ENCODE peak calls at places on chromosomes 5 and 9, in six cellular contexts. U, I, N, D, O and A are unnamed samples.

GRCh38 chr9:19988281-19988680 is 199.4 kb upstream of the SLC24A2 start:
- DNase-seq in U (no peak), D (no peak), O (no peak), I (no peak), N (no peak), A (no peak)

GRCh38 chr5:32462618-32463017 is 18.1 kb upstream of the ZFR start:
- DNase-seq in O (no peak), N (no peak), D (no peak), U (peak), I (no peak), A (no peak)

GRCh38 chr5:675876-676698 is 17.1 kb downstream of the TPPP start:
- DNase-seq in O (peak), I (no peak), U (no peak), N (peak), D (peak), A (no peak)

GRCh38 chr5:111453290-111453689 is 59.0 kb downstream of the STARD4 start:
- DNase-seq in D (no peak), I (no peak), U (no peak), O (no peak), N (no peak), A (no peak)

GRCh38 chr5:60597570-60597969 is 102.4 kb downstream of the DEPDC1B start:
- DNase-seq in I (no peak), D (no peak), U (no peak), N (no peak), O (no peak), A (no peak)

GRCh38 chr9:37961346-37961745 is 57.4 kb upstream of the SLC25A51 start:
- DNase-seq in D (no peak), N (no peak), O (no peak), I (no peak), U (no peak), A (no peak)

GRCh38 chr9:13690595-13690994 is 411.1 kb upstream of the MPDZ start:
- DNase-seq in O (no peak), I (no peak), N (no peak), U (peak), D (no peak), A (no peak)

GRCh38 chr5:60540855-60541805 is 158.8 kb downstream of the DEPDC1B start:
- DNase-seq in I (no peak), O (no peak), N (no peak), U (no peak), D (no peak), A (peak)

GRCh38 chr9:127921592-127922120 is 4.8 kb upstream of the ST6GALNAC4 start:
- DNase-seq in U (peak), O (peak), D (peak), N (peak), I (no peak), A (peak)

GRCh38 chr5:55450050-55450765 is 84.6 kb downstream of the PLPP1 start:
- DNase-seq in U (no peak), I (no peak), N (no peak), D (no peak), O (no peak), A (peak)

GRCh38 chr5:2169862-2170820 is 287.4 kb upstream of the IRX4 start:
- DNase-seq in N (no peak), O (no peak), D (no peak), U (no peak), I (no peak), A (no peak)

GRCh38 chr9:116549061-116549664 is 137.9 kb upstream of the TRIM32 start:
- DNase-seq in D (peak), O (peak), N (peak), U (peak), I (peak), A (peak)

GRCh38 chr5:80668016-80668969 is 13.5 kb upstream of the DHFR start:
- DNase-seq in O (no peak), U (no peak), D (no peak), N (peak), I (peak), A (no peak)

GRCh38 chr9:36905101-36906066 is 128.7 kb downstream of the PAX5 start:
- DNase-seq in U (peak), I (no peak), O (no peak), N (no peak), D (no peak), A (no peak)

GRCh38 chr5:15238006-15238405 is 262.0 kb upstream of the FBXL7 start:
- DNase-seq in U (no peak), N (no peak), D (no peak), I (no peak), O (no peak), A (no peak)

GRCh38 chr9:123389698-123390097 is 33.7 kb downstream of the CRB2 start:
- DNase-seq in N (no peak), O (no peak), D (no peak), U (no peak), I (no peak), A (no peak)

GRCh38 chr9:109499631-109500120 is 1.6 kb upstream of the PTPN3 start:
- DNase-seq in I (no peak), D (peak), O (peak), U (peak), N (peak), A (no peak)

GRCh38 chr9:124507880-124508432 is 757 bp upstream of the NR5A1 start:
- DNase-seq in N (no peak), I (no peak), D (no peak), O (no peak), U (no peak), A (no peak)

GRCh38 chr5:71939452-71939932 is 167.8 kb upstream of the MAP1B start:
- DNase-seq in D (no peak), N (no peak), U (no peak), I (no peak), O (no peak), A (no peak)

GRCh38 chr9:135463140-135463539 is 16.4 kb upstream of the PPP1R26 start:
- DNase-seq in N (no peak), U (peak), D (no peak), O (peak), I (no peak), A (peak)

GRCh38 chr9:101119206-101119819 is 90.8 kb downstream of the PLPPR1 start:
- DNase-seq in U (peak), N (peak), D (no peak), O (peak), I (no peak), A (no peak)

GRCh38 chr5:173153842-173154241 is 9.5 kb downstream of the BNIP1 start:
- DNase-seq in N (no peak), U (no peak), I (no peak), O (no peak), D (no peak), A (no peak)

GRCh38 chr5:1368756-1369155 is 23.9 kb upstream of the CLPTM1L start:
- DNase-seq in U (no peak), I (no peak), D (no peak), N (no peak), O (no peak), A (no peak)

GRCh38 chr9:121301881-121302286 is 33.9 kb downstream of the GSN start:
- DNase-seq in I (no peak), O (no peak), N (peak), U (no peak), D (no peak), A (no peak)
- H3K4me3 ChIP-seq in I (no peak), O (no peak), N (peak), U (no peak), D (no peak), A (no peak)

DNA sequence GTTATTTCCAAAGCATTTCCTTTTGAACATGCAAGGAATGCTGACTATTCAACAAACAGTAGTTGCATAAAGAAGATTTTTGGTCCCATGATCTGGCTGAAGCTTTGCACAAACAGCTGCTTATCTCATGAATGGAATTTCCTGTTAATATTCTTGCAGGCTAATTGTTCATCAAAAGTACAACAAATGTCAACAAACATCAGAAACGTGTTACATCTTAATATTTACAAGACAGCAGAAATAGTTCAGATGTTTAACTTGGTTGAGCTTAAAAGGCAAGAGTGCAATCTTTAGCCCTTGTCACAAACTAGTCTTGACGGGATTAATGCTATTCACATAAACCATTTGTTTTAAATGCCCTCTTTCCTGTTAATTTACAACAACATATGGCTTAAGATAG is 47.9 kb upstream of the BASP1 start:
- DNase-seq in U (no peak), N (no peak), D (no peak), O (no peak), I (no peak), A (peak)
- TF ChIP-seq CTCF in U (no peak), N (no peak), D (no peak), O (no peak), I (no peak), A (no peak)

GRCh38 chr5:58923355-58923754 is 340.5 kb downstream of the RAB3C start:
- DNase-seq in D (no peak), N (no peak), U (no peak), O (no peak), I (no peak), A (no peak)

GRCh38 chr5:58921106-58921505 is 338.2 kb downstream of the RAB3C start:
- DNase-seq in N (no peak), D (no peak), O (no peak), I (no peak), U (no peak), A (no peak)

GRCh38 chr5:58924306-58924705 is 341.4 kb downstream of the RAB3C start:
- DNase-seq in I (no peak), U (no peak), O (peak), N (no peak), D (no peak), A (no peak)

GRCh38 chr5:58925627-58926545 is 343.0 kb downstream of the RAB3C start:
- DNase-seq in O (peak), N (no peak), I (no peak), D (no peak), U (no peak), A (no peak)

GRCh38 chr5:58922392-58923171 is 339.7 kb downstream of the RAB3C start:
- DNase-seq in N (peak), O (peak), U (peak), D (peak), I (peak), A (no peak)
- H3K4me3 ChIP-seq in N (peak), O (no peak), U (peak), D (no peak), I (no peak), A (no peak)

GRCh38 chr5:77777281-77777892 is 1.2 kb upstream of the TBCA start:
- DNase-seq in U (peak), D (no peak), O (peak), I (no peak), N (no peak), A (no peak)

GRCh38 chr5:77777911-77778310 is 1.8 kb upstream of the TBCA start:
- DNase-seq in O (no peak), D (no peak), I (no peak), U (no peak), N (no peak), A (no peak)

GRCh38 chr5:77776606-77777206 is 567 bp upstream of the TBCA start:
- DNase-seq in I (no peak), D (no peak), U (peak), N (no peak), O (no peak), A (no peak)

GRCh38 chr5:77774981-77775772 is 962 bp downstream of the TBCA start:
- DNase-seq in I (no peak), N (no peak), D (no peak), O (peak), U (peak), A (no peak)

DNA sequence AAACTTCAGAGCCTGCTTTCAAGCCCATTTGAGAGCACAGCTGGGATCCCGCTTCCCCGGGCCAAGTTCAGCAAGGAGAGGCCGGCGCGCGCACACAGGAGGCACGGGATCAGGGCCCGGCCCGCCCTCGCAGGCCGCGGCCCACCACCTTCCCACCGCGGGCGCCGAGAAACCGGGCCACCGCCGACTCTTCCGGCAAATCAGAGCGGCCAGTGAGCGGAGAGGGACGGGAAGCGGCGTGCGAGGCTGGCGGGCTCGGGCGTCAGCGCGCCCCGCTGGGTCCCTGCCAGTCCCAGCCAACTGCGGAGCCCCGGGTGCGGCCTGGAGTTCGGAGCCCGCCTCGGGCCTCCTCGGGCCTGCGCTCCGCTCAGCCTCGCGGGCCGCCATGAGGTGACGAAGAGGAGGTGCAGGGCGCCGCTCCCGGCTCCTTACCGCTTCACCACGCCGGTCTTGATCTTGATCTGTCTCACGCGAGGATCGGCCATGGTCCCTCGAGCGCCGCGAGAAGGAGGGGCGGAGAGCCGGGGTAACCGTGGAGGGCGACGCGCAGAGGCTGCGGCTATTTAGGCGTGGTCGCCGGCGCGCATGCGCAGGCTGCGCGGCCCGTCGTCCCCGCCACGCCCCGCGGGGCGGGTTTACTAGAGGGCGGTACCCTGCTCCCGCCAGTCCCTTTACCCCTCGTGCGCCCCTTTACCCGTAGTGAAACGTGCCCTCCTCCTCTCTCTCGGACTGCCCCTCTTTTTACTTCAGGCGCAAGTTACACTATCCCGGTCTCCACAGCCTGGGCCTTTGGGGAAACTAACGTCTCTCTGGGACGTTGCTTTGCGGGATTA is at the start of gene TBCA:
- DNase-seq in N (peak), I (peak), U (peak), O (peak), D (peak), A (peak)
- TF ChIP-seq CTCF in N (peak), I (no peak), U (no peak), O (no peak), D (no peak), A (peak)

DNA sequence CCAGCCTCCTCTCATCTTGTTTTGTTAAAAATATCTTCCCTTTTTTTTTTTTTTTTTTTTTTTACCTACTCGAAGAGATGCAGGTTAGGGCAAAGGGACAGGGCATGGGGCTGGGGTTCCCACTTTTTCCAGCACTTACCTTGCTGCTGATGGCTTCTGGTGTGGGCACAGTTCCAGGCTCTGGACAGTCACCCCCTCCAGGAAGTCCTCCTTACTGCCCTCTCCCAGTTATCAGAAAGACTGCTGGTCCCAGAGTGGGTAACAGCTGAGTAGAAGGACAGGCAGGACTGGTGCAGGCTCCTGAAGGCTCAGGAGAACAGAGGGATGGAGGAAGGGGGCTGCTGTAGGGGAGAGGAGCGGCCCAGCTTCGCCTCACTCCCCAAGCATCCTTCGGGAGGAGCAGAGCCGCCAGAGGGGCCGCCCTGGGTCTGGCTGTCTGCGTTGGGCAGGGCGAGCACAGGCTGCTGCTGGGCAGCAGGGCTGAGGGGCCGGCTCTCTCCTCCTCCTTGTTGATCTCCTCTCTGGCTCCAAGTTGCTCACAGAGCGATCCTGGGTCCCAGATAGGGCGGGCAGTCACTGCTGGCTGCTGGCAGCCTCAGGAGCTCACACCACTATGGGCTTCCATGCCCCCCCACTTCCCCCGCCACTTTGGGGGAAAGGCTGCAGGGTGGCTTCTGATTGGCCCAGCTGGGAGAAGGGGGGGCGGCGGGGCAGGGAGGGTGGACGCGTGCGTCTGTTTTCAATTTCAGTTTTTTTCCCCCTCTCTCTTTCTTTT is at the start of gene PDGFRB:
- DNase-seq in U (no peak), D (peak), O (peak), I (peak), N (peak), A (peak)
- H3K4me3 ChIP-seq in U (no peak), D (peak), O (no peak), I (peak), N (peak), A (peak)

GRCh38 chr9:132183134-132183533 is 21.3 kb downstream of the NTNG2 start:
- DNase-seq in D (no peak), O (no peak), U (no peak), N (no peak), I (no peak), A (no peak)

GRCh38 chr9:132181796-132182521 is 20.1 kb downstream of the NTNG2 start:
- DNase-seq in I (no peak), O (no peak), N (no peak), D (no peak), U (no peak), A (no peak)

GRCh38 chr9:132183715-132184114 is 21.9 kb downstream of the NTNG2 start:
- DNase-seq in O (no peak), I (no peak), U (peak), D (no peak), N (no peak), A (no peak)

GRCh38 chr9:132185164-132186009 is 23.5 kb downstream of the NTNG2 start:
- DNase-seq in I (no peak), D (no peak), U (no peak), N (no peak), O (no peak), A (no peak)

DNA sequence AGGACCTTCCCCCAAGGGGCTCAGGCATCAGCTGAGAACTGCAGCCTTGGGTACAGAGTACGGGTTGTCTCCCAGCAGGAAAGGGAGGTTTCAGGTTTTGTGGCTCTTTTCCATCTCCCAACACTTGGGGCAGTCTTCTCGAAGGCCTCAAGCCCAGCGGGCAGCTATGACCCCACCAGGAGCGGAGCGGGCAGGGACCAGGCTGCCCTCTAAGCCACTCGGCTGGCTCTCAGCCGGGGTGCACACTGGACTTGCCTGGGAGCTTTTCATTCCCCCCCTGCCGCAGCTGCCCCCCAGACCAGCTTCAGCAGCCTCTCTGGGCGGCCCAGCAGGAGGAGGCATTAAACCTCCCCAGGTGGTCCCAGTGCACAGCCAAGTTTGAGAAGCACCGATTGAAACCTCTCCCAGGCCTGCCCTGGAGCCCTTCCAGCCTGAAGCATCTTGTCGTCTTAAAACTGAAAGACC is 20.8 kb downstream of the NTNG2 start:
- DNase-seq in U (no peak), O (no peak), I (no peak), D (no peak), N (no peak), A (no peak)
- TF ChIP-seq CTCF in U (peak), O (no peak), I (no peak), D (no peak), N (no peak), A (peak)

GRCh38 chr9:111034146-111034545 is 4.1 kb downstream of the LPAR1 start:
- DNase-seq in I (no peak), N (no peak), O (no peak), D (no peak), U (no peak), A (peak)
- H3K4me3 ChIP-seq in I (no peak), N (no peak), O (no peak), D (no peak), U (peak), A (no peak)

GRCh38 chr5:22699319-22699718 is 153.8 kb downstream of the CDH12 start:
- DNase-seq in O (no peak), I (no peak), U (no peak), N (no peak), D (no peak), A (no peak)
- TF ChIP-seq CTCF in O (no peak), I (no peak), U (peak), N (no peak), D (no peak), A (no peak)

DNA sequence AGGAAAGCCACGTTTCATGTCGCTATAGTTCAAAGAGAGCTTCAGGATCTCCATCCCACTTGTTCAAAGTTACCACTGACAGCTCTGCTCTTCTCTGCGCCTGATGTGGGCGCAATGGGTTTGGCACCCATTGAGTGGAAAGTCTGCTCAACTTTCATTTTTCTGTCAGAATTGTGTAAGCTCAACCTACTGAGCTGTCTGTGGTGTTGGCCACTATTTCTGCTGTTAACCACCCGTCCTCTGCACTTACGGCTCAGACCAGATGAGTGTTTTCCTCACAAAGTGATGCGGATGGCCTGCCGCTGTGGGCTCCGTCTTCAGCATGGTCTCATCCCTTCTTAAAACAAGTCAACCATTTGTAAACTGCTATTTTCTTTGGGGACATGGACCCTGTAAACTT is 131.2 kb downstream of the WNK2 start:
- DNase-seq in D (no peak), I (no peak), O (no peak), U (no peak), N (no peak), A (no peak)
- H3K4me3 ChIP-seq in D (no peak), I (no peak), O (no peak), U (no peak), N (no peak), A (no peak)